ENCODE peak calls at places on chromosome 7, in six cellular contexts. H, U, T, P, V and B are unnamed samples.

GRCh38 chr7:48098846-48099245 is 9.8 kb downstream of the UPP1 start:
- DNase-seq in H (no peak), U (no peak), T (no peak), P (no peak), V (no peak), B (no peak)

GRCh38 chr7:131625817-131626372 is 69.5 kb upstream of the PODXL start:
- DNase-seq in H (peak), U (peak), T (peak), P (no peak), V (no peak), B (no peak)

GRCh38 chr7:76310102-76310957 is 7.9 kb downstream of the HSPB1 start:
- DNase-seq in H (peak), U (no peak), T (no peak), P (peak), V (no peak), B (no peak)

GRCh38 chr7:2444476-2444875 is 31.7 kb downstream of the GRIFIN start:
- DNase-seq in H (no peak), U (no peak), T (peak), P (no peak), V (no peak), B (no peak)

GRCh38 chr7:85186521-85187241 is at the start of gene SEMA3D:
- DNase-seq in H (peak), U (peak), T (peak), P (peak), V (peak), B (no peak)

GRCh38 chr7:41274179-41274578 is 428.7 kb downstream of the INHBA start:
- DNase-seq in H (no peak), U (no peak), T (no peak), P (no peak), V (no peak), B (peak)

GRCh38 chr7:25613912-25614311 is 385.6 kb upstream of the NPVF start:
- DNase-seq in H (no peak), U (no peak), T (no peak), P (no peak), V (peak), B (peak)

GRCh38 chr7:141585592-141586510 is 34.6 kb downstream of the AGK start:
- DNase-seq in H (no peak), U (no peak), T (no peak), P (no peak), V (no peak), B (no peak)

GRCh38 chr7:149459540-149460433 is 1.1 kb downstream of the ZNF777 start:
- DNase-seq in H (peak), U (no peak), T (no peak), P (no peak), V (peak), B (peak)

GRCh38 chr7:35593896-35594295 is 101.0 kb downstream of the HERPUD2 start:
- DNase-seq in H (no peak), U (peak), T (no peak), P (no peak), V (peak), B (no peak)

GRCh38 chr7:26398436-26399308 is 107.0 kb downstream of the SNX10 start:
- DNase-seq in H (peak), U (no peak), T (peak), P (peak), V (peak), B (no peak)

GRCh38 chr7:42192851-42193456 is 44.1 kb downstream of the GLI3 start:
- DNase-seq in H (peak), U (no peak), T (no peak), P (no peak), V (no peak), B (no peak)

GRCh38 chr7:99020413-99020715 is 123.5 kb downstream of the SMURF1 start:
- DNase-seq in H (no peak), U (no peak), T (no peak), P (no peak), V (no peak), B (no peak)

GRCh38 chr7:149822353-149822943 is 15.7 kb upstream of the ZNF862 start:
- DNase-seq in H (no peak), U (no peak), T (no peak), P (no peak), V (peak), B (no peak)

GRCh38 chr7:83677180-83677866 is 28.4 kb upstream of the SEMA3E start:
- DNase-seq in H (peak), U (peak), T (no peak), P (no peak), V (peak), B (no peak)

GRCh38 chr7:33982425-33982786 is 77.1 kb downstream of the BMPER start:
- DNase-seq in H (peak), U (peak), T (no peak), P (no peak), V (peak), B (no peak)

GRCh38 chr7:77197135-77197534 is 2.5 kb downstream of the FGL2 start:
- DNase-seq in H (no peak), U (no peak), T (no peak), P (no peak), V (no peak), B (no peak)

GRCh38 chr7:157080111-157080730 is 58.5 kb upstream of the UBE3C start:
- DNase-seq in H (no peak), U (peak), T (no peak), P (no peak), V (no peak), B (no peak)

GRCh38 chr7:98617960-98618418 is 904 bp downstream of the NPTX2 start:
- DNase-seq in H (no peak), U (no peak), T (no peak), P (no peak), V (no peak), B (no peak)

GRCh38 chr7:99597762-99598501 is at the start of gene TMEM225B:
- DNase-seq in H (no peak), U (no peak), T (no peak), P (no peak), V (no peak), B (peak)

GRCh38 chr7:157477550-157478212 is 140.9 kb downstream of the DNAJB6 start:
- DNase-seq in H (no peak), U (no peak), T (no peak), P (no peak), V (no peak), B (no peak)

GRCh38 chr7:92417913-92418312 is 29.4 kb upstream of the GATAD1 start:
- DNase-seq in H (no peak), U (no peak), T (no peak), P (no peak), V (peak), B (no peak)

GRCh38 chr7:35991511-35992232 is 161.4 kb upstream of the EEPD1 start:
- DNase-seq in H (no peak), U (no peak), T (no peak), P (no peak), V (no peak), B (no peak)

GRCh38 chr7:8831386-8831785 is 398.0 kb downstream of the NXPH1 start:
- DNase-seq in H (no peak), U (no peak), T (no peak), P (no peak), V (no peak), B (no peak)

GRCh38 chr7:130363156-130363847 is 17.0 kb upstream of the CPA1 start:
- DNase-seq in H (no peak), U (peak), T (no peak), P (no peak), V (no peak), B (no peak)

GRCh38 chr7:4270268-4270667 is 411.8 kb upstream of the FOXK1 start:
- DNase-seq in H (no peak), U (no peak), T (no peak), P (no peak), V (no peak), B (no peak)

GRCh38 chr7:105024734-105025133 is 10.7 kb downstream of the KMT2E start:
- DNase-seq in H (no peak), U (no peak), T (no peak), P (no peak), V (no peak), B (no peak)

GRCh38 chr7:143900230-143900766 is 1.7 kb downstream of the TCAF1 start:
- DNase-seq in H (peak), U (no peak), T (no peak), P (no peak), V (peak), B (no peak)

GRCh38 chr7:40584667-40585433 is 450.0 kb downstream of the SUGCT start:
- DNase-seq in H (peak), U (no peak), T (no peak), P (no peak), V (peak), B (no peak)

GRCh38 chr7:118478236-118478635 is 253.7 kb downstream of the ANKRD7 start:
- DNase-seq in H (no peak), U (no peak), T (no peak), P (no peak), V (no peak), B (no peak)

GRCh38 chr7:46317256-46317655 is 396.2 kb upstream of the IGFBP3 start:
- DNase-seq in H (no peak), U (no peak), T (no peak), P (no peak), V (no peak), B (no peak)

GRCh38 chr7:133052357-133052756 is 29.5 kb downstream of the CHCHD3 start:
- DNase-seq in H (no peak), U (no peak), T (no peak), P (no peak), V (no peak), B (no peak)

GRCh38 chr7:151648429-151648828 is 128.7 kb upstream of the RHEB start:
- DNase-seq in H (no peak), U (no peak), T (no peak), P (no peak), V (no peak), B (no peak)

GRCh38 chr7:94004024-94004945 is at the start of gene BET1:
- DNase-seq in H (peak), U (peak), T (peak), P (peak), V (peak), B (peak)
- TF ChIP-seq POLR2A in H (peak), U (peak), T (peak), P (peak), V (peak), B (no peak)

GRCh38 chr7:22355620-22356009 is 1.3 kb downstream of the RAPGEF5 start:
- DNase-seq in H (no peak), U (no peak), T (no peak), P (no peak), V (no peak), B (no peak)

GRCh38 chr7:22356010-22356854 is 722 bp downstream of the RAPGEF5 start:
- DNase-seq in H (peak), U (no peak), T (no peak), P (no peak), V (no peak), B (no peak)

GRCh38 chr7:22359156-22359697 is 2.3 kb upstream of the RAPGEF5 start:
- DNase-seq in H (no peak), U (no peak), T (no peak), P (no peak), V (no peak), B (no peak)

GRCh38 chr7:22356855-22357310 is at the start of gene RAPGEF5:
- DNase-seq in H (no peak), U (peak), T (no peak), P (peak), V (no peak), B (no peak)

GRCh38 chr7:22357311-22358175 is 589 bp upstream of the RAPGEF5 start:
- DNase-seq in H (peak), U (peak), T (no peak), P (peak), V (no peak), B (no peak)
- TF ChIP-seq POLR2A in H (no peak), U (no peak), T (no peak), P (no peak), V (no peak), B (no peak)

DNA sequence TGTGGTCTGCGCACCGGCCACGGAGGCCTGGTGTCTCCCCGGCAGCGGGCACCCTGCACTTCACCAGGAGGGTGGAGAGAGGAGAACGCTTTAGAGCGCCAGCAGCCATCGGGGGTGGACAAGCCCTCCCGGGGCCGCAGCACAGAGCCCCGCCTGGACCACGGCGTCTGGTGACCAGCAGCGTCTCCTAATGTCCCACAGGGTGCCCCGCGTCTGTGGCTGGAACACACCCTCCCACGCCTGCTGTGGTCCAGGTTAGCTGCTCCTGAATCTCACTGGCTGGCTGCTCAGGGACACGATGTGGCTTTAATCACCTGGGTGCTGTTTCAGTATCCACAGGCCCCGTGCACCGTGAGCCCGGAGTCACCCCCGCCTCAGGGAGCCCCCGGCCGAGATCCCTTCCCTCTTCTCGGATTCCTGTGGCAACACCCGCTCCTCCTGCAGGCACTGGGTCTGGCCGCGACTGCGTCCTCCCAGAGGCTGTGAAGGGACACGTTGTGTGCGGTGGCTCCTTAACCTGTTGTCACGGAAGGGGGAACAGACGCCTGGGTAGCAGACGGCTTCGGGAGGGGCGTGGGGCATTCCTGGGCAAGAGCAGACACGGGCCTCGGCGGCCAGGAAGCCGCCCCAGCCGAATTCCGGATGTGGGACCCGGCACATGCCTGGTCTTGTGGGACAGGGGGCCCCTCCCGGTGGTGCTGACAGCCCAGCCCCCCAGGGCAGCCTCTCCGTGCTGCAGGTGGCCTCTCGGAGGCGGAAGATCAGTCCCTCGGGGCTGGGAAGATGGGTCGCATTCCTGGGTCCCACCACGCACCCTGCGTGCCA is 78.9 kb downstream of the FOXL3 start:
- DNase-seq in H (no peak), U (no peak), T (no peak), P (peak), V (no peak), B (no peak)
- TF ChIP-seq POLR2A in H (no peak), U (no peak), T (no peak), P (peak), V (no peak), B (no peak)

GRCh38 chr7:44633254-44634186 is 27.1 kb downstream of the OGDH start:
- DNase-seq in H (peak), U (no peak), T (peak), P (peak), V (no peak), B (no peak)
- TF ChIP-seq POLR2A in H (no peak), U (no peak), T (no peak), P (no peak), V (no peak), B (no peak)

DNA sequence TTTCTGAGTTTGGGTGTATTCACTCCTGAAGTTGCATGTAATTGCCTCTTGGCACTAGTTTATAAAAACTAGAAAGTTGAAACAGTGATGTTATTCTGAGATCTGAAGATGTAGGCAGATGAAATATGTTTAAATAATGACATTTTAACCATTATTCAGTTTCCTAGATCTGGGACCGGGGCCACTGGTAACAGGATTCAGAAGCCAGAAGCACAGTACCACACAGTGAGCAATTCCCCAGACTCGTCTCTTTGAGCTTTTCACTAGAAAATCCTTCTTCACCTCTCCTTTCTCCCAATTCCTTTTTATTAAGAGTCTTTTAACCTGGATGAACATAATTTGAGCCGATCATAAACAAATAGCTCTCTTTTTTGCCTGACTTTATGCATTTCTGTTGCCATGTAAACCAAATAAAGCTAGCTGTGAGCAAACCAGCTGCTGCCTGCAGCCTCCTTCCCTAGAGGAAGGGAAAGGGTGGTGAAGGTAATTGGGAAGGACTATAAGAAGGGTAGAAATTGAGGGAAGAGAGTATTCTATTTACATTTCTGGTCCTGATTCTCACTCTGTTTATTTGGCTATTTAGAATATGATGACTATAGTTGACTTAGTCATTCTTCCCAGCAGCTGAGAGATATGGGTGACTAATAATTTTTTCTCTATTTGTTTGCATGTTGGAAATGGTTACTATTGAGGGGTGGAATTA is 101.7 kb upstream of the STRIP2 start:
- DNase-seq in H (peak), U (no peak), T (no peak), P (no peak), V (no peak), B (no peak)
- TF ChIP-seq POLR2A in H (no peak), U (no peak), T (no peak), P (no peak), V (no peak), B (no peak)